ENCODE peak calls at places on chromosomes 13 and 19, in nine cellular contexts. Z is astrocyte, R is IMR-90, G is astrocyte of the spinal cord, M is brain microvascular endothelial cell, B is lower lobe of right lung, L is fibroblast of lung, Y is pancreas, H is ovary. V is an unnamed sample.

GRCh38 chr19:17325881-17326594 is 8.6 kb downstream of the ANO8 start:
- DNase-seq in L (peak), B (no peak), G (peak), H (no peak), M (no peak), Y (no peak), R (no peak), Z (no peak), V (no peak)

GRCh38 chr13:113034451-113035208 is 65.6 kb downstream of the MCF2L start:
- DNase-seq in R (peak), L (peak), G (peak), Z (peak), B (no peak), Y (peak), M (peak), H (peak), V (no peak)

GRCh38 chr13:30464496-30465351 is 1.0 kb downstream of the HMGB1 start:
- DNase-seq in M (peak), Y (peak), G (peak), B (peak), H (peak), Z (peak), L (peak), R (peak), V (no peak)

GRCh38 chr19:54343868-54344267 is 4.9 kb upstream of the LILRA4 start:
- DNase-seq in L (no peak), Z (no peak), H (no peak), B (no peak), G (no peak), Y (no peak), M (no peak), R (no peak), V (no peak)

GRCh38 chr19:49154279-49154678 is 917 bp downstream of the HRC start:
- DNase-seq in G (no peak), H (no peak), Y (no peak), B (no peak), L (no peak), R (no peak), Z (no peak), M (no peak), V (no peak)

GRCh38 chr19:46616631-46617322 is 8.1 kb downstream of the PTGIR start:
- DNase-seq in H (peak), B (no peak), M (no peak), G (peak), Y (peak), Z (peak), L (peak), R (peak), V (no peak)

GRCh38 chr19:3576696-3577443 is 4.1 kb downstream of the HMG20B start:
- DNase-seq in R (peak), L (peak), Z (peak), G (peak), H (peak), B (no peak), M (no peak), Y (no peak), V (no peak)

GRCh38 chr13:111389621-111390521 is 69.4 kb downstream of the TEX29 start:
- DNase-seq in Z (no peak), M (no peak), R (no peak), L (no peak), B (no peak), Y (no peak), G (no peak), H (no peak), V (no peak)

GRCh38 chr13:94542917-94543316 is 53.0 kb downstream of the TGDS start:
- DNase-seq in Z (no peak), B (no peak), H (no peak), Y (no peak), L (no peak), R (no peak), M (no peak), G (no peak), V (no peak)

GRCh38 chr19:7394728-7395359 is 46.1 kb downstream of the ARHGEF18 start:
- DNase-seq in M (peak), R (peak), H (peak), Z (peak), Y (peak), L (peak), G (peak), B (peak), V (peak)

GRCh38 chr13:90683711-90684131 is 663.8 kb upstream of the MIR17HG start:
- DNase-seq in L (peak), Y (no peak), R (peak), M (no peak), G (no peak), H (no peak), B (no peak), Z (peak), V (no peak)

GRCh38 chr13:29260684-29261083 is 334.8 kb downstream of the SLC7A1 start:
- DNase-seq in M (no peak), B (no peak), R (no peak), Z (no peak), H (no peak), L (no peak), Y (no peak), G (no peak), V (no peak)

GRCh38 chr13:36712785-36713184 is 39.0 kb downstream of the SERTM1 start:
- DNase-seq in Y (no peak), L (peak), M (peak), R (peak), H (peak), B (no peak), G (peak), Z (peak), V (peak)

GRCh38 chr19:38078302-38078930 is 145.6 kb downstream of the DPF1 start:
- DNase-seq in L (no peak), H (no peak), G (no peak), M (no peak), Y (no peak), R (no peak), B (no peak), Z (no peak), V (no peak)

GRCh38 chr13:113147206-113147605 is 11.2 kb upstream of the PROZ start:
- DNase-seq in H (no peak), L (no peak), Y (no peak), Z (no peak), B (no peak), M (no peak), R (no peak), G (no peak), V (no peak)

GRCh38 chr13:46751811-46752635 is 44.9 kb downstream of the ESD start:
- DNase-seq in R (peak), B (no peak), Y (no peak), L (peak), H (no peak), M (no peak), G (peak), Z (peak), V (no peak)

GRCh38 chr19:55283548-55284393 is at the start of gene BRSK1:
- DNase-seq in Z (peak), H (peak), R (peak), Y (no peak), L (peak), G (peak), B (no peak), M (peak), V (no peak)

GRCh38 chr13:103157034-103157433 is 90.8 kb upstream of the SLC10A2 start:
- DNase-seq in B (no peak), M (no peak), R (no peak), L (no peak), Y (no peak), Z (no peak), G (no peak), H (no peak), V (no peak)

GRCh38 chr19:40392894-40393517 is 3.0 kb upstream of the HIPK4 start:
- DNase-seq in M (no peak), H (no peak), Z (no peak), Y (no peak), G (no peak), R (no peak), B (peak), L (no peak), V (no peak)

GRCh38 chr13:64239372-64239771 is 2823.7 kb upstream of the PCDH20 start:
- DNase-seq in L (peak), G (peak), Y (no peak), H (no peak), M (no peak), R (peak), Z (peak), B (no peak), V (peak)

GRCh38 chr19:39563408-39563807 is 23.4 kb upstream of the EID2 start:
- DNase-seq in B (no peak), R (peak), H (no peak), G (no peak), L (peak), Z (peak), Y (no peak), M (peak), V (no peak)

GRCh38 chr13:24606486-24607170 is 73.6 kb upstream of the ATP12A start:
- DNase-seq in R (no peak), H (no peak), M (no peak), B (no peak), Z (no peak), G (no peak), Y (no peak), L (no peak), V (no peak)

GRCh38 chr13:101624210-101624922 is 171.9 kb downstream of the ITGBL1 start:
- DNase-seq in H (no peak), M (no peak), G (peak), Y (no peak), Z (no peak), R (peak), L (no peak), B (no peak), V (no peak)

GRCh38 chr19:46404039-46404883 is 9.1 kb downstream of the CCDC8 start:
- DNase-seq in H (peak), B (peak), L (peak), R (peak), Z (peak), G (peak), Y (peak), M (no peak), V (no peak)

GRCh38 chr13:53200075-53200474 is 171.5 kb downstream of the OLFM4 start:
- DNase-seq in Z (no peak), R (no peak), Y (no peak), H (no peak), B (no peak), M (no peak), L (no peak), G (no peak), V (no peak)

GRCh38 chr19:35775298-35776101 is at the start of gene ARHGAP33:
- DNase-seq in R (peak), Y (peak), G (peak), M (peak), Z (peak), H (peak), L (peak), B (peak), V (peak)

GRCh38 chr13:52862358-52863206 is 14.1 kb upstream of the PCDH8 start:
- DNase-seq in H (no peak), M (no peak), Z (no peak), Y (no peak), G (no peak), B (no peak), R (no peak), L (no peak), V (no peak)

GRCh38 chr19:14127929-14128509 is 8.4 kb downstream of the ASF1B start:
- DNase-seq in H (no peak), M (no peak), R (no peak), G (no peak), B (peak), L (no peak), Z (no peak), Y (no peak), V (no peak)

GRCh38 chr13:98773053-98773452 is 20.6 kb upstream of the SLC15A1 start:
- DNase-seq in B (no peak), L (no peak), H (no peak), Y (no peak), M (no peak), G (no peak), R (no peak), Z (no peak), V (no peak)

GRCh38 chr13:80463673-80464352 is 122.9 kb upstream of the SPRY2 start:
- DNase-seq in Z (no peak), H (no peak), R (no peak), Y (no peak), G (no peak), B (no peak), M (no peak), L (peak), V (no peak)

GRCh38 chr13:95124959-95125358 is 176.3 kb downstream of the ABCC4 start:
- DNase-seq in Y (no peak), L (no peak), Z (no peak), M (no peak), G (no peak), H (no peak), R (no peak), B (no peak), V (no peak)

GRCh38 chr19:12749938-12750521 is 1.6 kb upstream of the BEST2 start:
- DNase-seq in L (peak), R (peak), G (peak), Y (no peak), B (no peak), Z (peak), H (no peak), M (peak), V (no peak)

GRCh38 chr13:85347251-85347650 is 452.0 kb downstream of the SLITRK6 start:
- DNase-seq in B (no peak), L (peak), G (peak), Z (peak), R (peak), Y (no peak), H (no peak), M (peak), V (peak)

GRCh38 chr13:91647361-91647970 is 249.0 kb downstream of the GPC5 start:
- DNase-seq in H (no peak), B (no peak), M (no peak), R (peak), L (peak), Y (no peak), Z (peak), G (peak), V (no peak)

GRCh38 chr13:19845758-19846157 is 17.7 kb downstream of the ZMYM5 start:
- DNase-seq in R (peak), M (peak), Y (no peak), B (no peak), L (peak), H (no peak), G (peak), Z (peak), V (peak)

GRCh38 chr19:18436651-18437478 is 1.1 kb downstream of the ISYNA1 start:
- DNase-seq in B (peak), R (peak), L (peak), Z (peak), Y (peak), H (peak), M (peak), G (peak), V (no peak)

GRCh38 chr19:53511933-53512374 is 26.0 kb upstream of the ZNF331 start:
- DNase-seq in Z (peak), L (peak), B (peak), R (peak), G (peak), Y (peak), M (peak), H (peak), V (no peak)

GRCh38 chr19:19633711-19634515 is 5.9 kb upstream of the LPAR2 start:
- DNase-seq in Y (no peak), G (no peak), R (no peak), Z (no peak), B (no peak), M (no peak), H (no peak), L (no peak), V (no peak)
- TF ChIP-seq CTCF in Y (no peak), G (no peak), R (no peak), Z (no peak), B (no peak), M (no peak), H (no peak), L (no peak), V (no peak)

GRCh38 chr13:43830481-43830873 is 43.7 kb upstream of the ENOX1 start:
- DNase-seq in R (peak), B (no peak), L (peak), M (peak), Z (peak), Y (no peak), G (peak), H (no peak), V (peak)

GRCh38 chr13:43835701-43836100 is 43.8 kb downstream of the CCDC122 start:
- DNase-seq in H (no peak), M (peak), B (no peak), G (peak), L (peak), R (peak), Y (no peak), Z (peak), V (no peak)

DNA sequence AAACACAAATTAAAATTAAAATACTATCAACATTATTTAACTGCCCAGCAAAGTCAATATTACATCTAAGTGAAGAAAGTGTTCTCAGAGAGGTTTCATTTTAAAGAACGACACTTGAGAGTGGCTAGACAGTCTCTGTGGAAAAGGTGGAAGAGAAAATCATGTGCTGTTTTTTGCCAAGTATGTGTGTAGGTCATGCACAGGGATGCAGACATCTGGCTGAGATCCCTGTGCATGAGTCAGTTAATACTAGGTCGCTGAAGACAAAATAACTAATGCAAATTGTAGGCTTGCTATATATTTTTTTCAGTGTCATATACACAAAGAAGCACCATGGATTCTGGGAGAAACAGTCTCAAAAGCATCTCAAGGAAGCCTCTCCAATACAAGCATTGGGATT is 44.3 kb upstream of the ENOX1 start:
- DNase-seq in L (peak), Z (peak), R (peak), H (no peak), G (peak), B (no peak), Y (no peak), M (peak), V (no peak)
- H3K4me3 ChIP-seq in L (no peak), Z (no peak), R (no peak), H (no peak), G (no peak), B (no peak), Y (no peak), M (no peak), V (no peak)

DNA sequence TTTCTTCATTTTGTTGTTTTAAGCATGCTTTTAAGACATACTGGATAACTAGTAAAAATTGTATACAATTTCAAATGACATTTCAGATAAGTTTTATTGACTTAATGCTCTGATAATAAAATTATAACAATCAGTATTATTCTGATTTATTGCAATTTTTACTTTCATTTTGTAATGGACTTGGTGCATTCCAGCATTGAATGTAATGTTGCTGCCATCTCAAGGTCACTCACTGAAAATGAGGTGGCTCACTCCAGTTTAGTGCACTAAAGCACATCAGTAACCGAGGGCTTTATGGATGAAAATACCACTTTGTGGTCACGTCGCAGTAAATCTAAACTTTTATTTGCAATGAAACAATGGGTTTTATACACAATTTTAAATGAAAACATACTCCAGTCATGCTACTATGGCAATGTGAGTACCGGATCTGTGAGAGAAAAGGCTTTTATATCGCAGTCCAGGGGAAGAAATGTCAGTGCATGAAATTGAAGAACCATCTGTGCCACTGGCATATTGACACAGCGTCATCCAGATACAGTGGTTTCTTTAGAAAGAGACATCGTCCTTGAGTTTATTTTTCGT is 20.7 kb upstream of the ZNF507 start:
- DNase-seq in Z (no peak), L (no peak), R (peak), G (no peak), H (no peak), Y (no peak), B (no peak), M (no peak), V (no peak)
- TF ChIP-seq CTCF in Z (no peak), L (peak), R (peak), G (no peak), H (no peak), Y (no peak), B (no peak), M (peak), V (peak)

DNA sequence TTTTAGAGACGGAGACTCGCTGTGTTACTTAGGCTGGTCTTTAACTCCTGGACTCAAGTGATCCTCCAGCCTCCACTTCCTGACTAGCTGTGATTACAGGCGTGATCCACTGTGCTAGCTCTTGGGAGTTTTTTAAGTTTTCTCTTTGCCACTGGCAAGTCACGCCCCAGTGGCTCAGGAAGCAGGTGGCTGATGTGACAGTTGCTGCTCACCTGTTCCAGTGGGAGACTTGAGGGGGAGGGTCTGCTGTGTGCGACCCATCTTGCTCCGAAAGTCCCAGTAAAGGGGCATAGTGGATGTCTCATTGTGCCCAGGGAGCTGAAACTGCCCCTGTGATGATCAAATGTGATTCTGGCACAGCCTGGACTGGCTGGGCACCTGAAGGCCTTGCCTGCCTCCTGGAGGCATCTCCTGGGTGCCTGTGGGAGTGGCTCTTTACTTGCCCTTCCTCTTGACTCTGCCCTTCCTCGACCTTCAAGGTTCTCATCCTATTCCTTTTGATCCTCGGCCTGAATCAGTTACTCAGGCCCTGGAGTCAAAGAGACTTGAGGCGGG is 7.8 kb downstream of the SMARCA4 start:
- DNase-seq in Y (no peak), G (no peak), R (no peak), M (no peak), B (no peak), Z (no peak), L (no peak), H (no peak), V (no peak)
- H3K4me3 ChIP-seq in Y (no peak), G (no peak), R (no peak), M (no peak), B (no peak), Z (no peak), L (no peak), H (no peak), V (no peak)

GRCh38 chr19:10717356-10718204 is at the start of gene DNM2:
- DNase-seq in G (peak), L (peak), Z (peak), B (peak), Y (peak), H (peak), R (peak), M (peak), V (peak)
- TF ChIP-seq CTCF in G (peak), L (peak), Z (peak), B (peak), Y (peak), H (peak), R (peak), M (peak), V (peak)

GRCh38 chr19:44646049-44646416 is 2.3 kb downstream of the PVR start:
- DNase-seq in G (no peak), B (no peak), Z (no peak), L (no peak), Y (no peak), R (no peak), M (no peak), H (no peak), V (no peak)
- H3K4me3 ChIP-seq in G (no peak), B (no peak), Z (no peak), L (peak), Y (no peak), R (no peak), M (no peak), H (no peak), V (no peak)

GRCh38 chr13:50170447-50171037 is 155.3 kb downstream of the KCNRG start:
- DNase-seq in H (no peak), L (no peak), Y (no peak), R (peak), G (peak), Z (no peak), M (no peak), B (no peak), V (no peak)
- TF ChIP-seq CTCF in H (no peak), L (peak), Y (no peak), R (peak), G (peak), Z (peak), M (peak), B (peak), V (peak)

GRCh38 chr19:16069813-16070365 is 6.4 kb upstream of the TPM4 start:
- DNase-seq in B (peak), M (no peak), Z (no peak), L (no peak), R (no peak), Y (no peak), H (no peak), G (no peak), V (no peak)

GRCh38 chr19:16073481-16073880 is 2.8 kb upstream of the TPM4 start:
- DNase-seq in R (no peak), M (no peak), L (no peak), H (no peak), Y (no peak), B (peak), G (no peak), Z (no peak), V (no peak)

GRCh38 chr19:16068696-16069259 is 7.5 kb upstream of the TPM4 start:
- DNase-seq in L (peak), Z (no peak), G (no peak), B (peak), M (no peak), R (no peak), H (no peak), Y (no peak), V (no peak)

GRCh38 chr19:16071072-16071691 is 5.1 kb upstream of the TPM4 start:
- DNase-seq in R (no peak), M (no peak), Y (no peak), L (no peak), Z (no peak), H (no peak), G (no peak), B (no peak), V (no peak)

GRCh38 chr19:16070366-16070990 is 5.8 kb upstream of the TPM4 start:
- DNase-seq in R (no peak), L (no peak), M (no peak), H (no peak), B (peak), Y (no peak), Z (no peak), G (no peak), V (no peak)
- H3K4me3 ChIP-seq in R (no peak), L (peak), M (no peak), H (peak), B (peak), Y (no peak), Z (peak), G (no peak), V (no peak)

GRCh38 chr13:86710013-86710412 is 910.8 kb upstream of the SLITRK6 start:
- DNase-seq in H (no peak), B (no peak), Z (no peak), R (no peak), Y (no peak), G (no peak), L (no peak), M (no peak), V (no peak)
- TF ChIP-seq CTCF in H (no peak), B (no peak), Z (no peak), R (no peak), Y (no peak), G (no peak), L (no peak), M (no peak), V (no peak)

V was measured in BJ.